ENCODE peak calls at places on chromosome 20, in nine cellular contexts. N is kidney epithelial cell, Z is hepatocyte, V is A673, E is lower leg skin, G is OCI-LY7, T is fibroblast of mammary gland, M is epithelial cell of esophagus, O is astrocyte. P is an unnamed sample.

GRCh38 chr20:13170771-13171170 is 50.3 kb upstream of the ISM1 start:
- DNase-seq in N (no peak), Z (no peak), V (no peak), E (no peak), G (no peak), T (no peak), M (no peak), O (no peak), P (no peak)

GRCh38 chr20:64196831-64197418 is 32.7 kb downstream of the MYT1 start:
- DNase-seq in N (no peak), Z (no peak), V (no peak), E (no peak), G (no peak), T (no peak), M (no peak), O (no peak), P (no peak)

GRCh38 chr20:41173791-41174341 is 36.5 kb downstream of the PLCG1 start:
- DNase-seq in N (no peak), Z (no peak), V (no peak), E (no peak), G (no peak), T (no peak), M (no peak), O (no peak), P (peak)

GRCh38 chr20:3785240-3786125 is 1.1 kb downstream of the CENPB start:
- DNase-seq in N (no peak), Z (no peak), V (no peak), E (no peak), G (no peak), T (no peak), M (peak), O (no peak), P (no peak)

GRCh38 chr20:62368629-62369507 is 1.8 kb upstream of the LAMA5 start:
- DNase-seq in N (no peak), Z (peak), V (no peak), E (no peak), G (no peak), T (peak), M (peak), O (no peak), P (no peak)

GRCh38 chr20:51318058-51318960 is 224.2 kb downstream of the NFATC2 start:
- DNase-seq in N (no peak), Z (peak), V (peak), E (no peak), G (peak), T (peak), M (no peak), O (no peak), P (no peak)

GRCh38 chr20:61230166-61230565 is 21.9 kb upstream of the CDH4 start:
- DNase-seq in N (no peak), Z (no peak), V (no peak), E (no peak), G (no peak), T (no peak), M (no peak), O (no peak), P (no peak)

GRCh38 chr20:24164360-24164759 is 175.8 kb upstream of the GGTLC1 start:
- DNase-seq in N (no peak), Z (no peak), V (peak), E (no peak), G (peak), T (no peak), M (peak), O (no peak), P (no peak)

GRCh38 chr20:53227523-53227922 is 255.4 kb downstream of the TSHZ2 start:
- DNase-seq in N (no peak), Z (no peak), V (no peak), E (no peak), G (no peak), T (peak), M (no peak), O (peak), P (no peak)

GRCh38 chr20:63772781-63773520 is 33.4 kb downstream of the SLC2A4RG start:
- DNase-seq in N (no peak), Z (no peak), V (no peak), E (no peak), G (no peak), T (no peak), M (peak), O (no peak), P (no peak)

GRCh38 chr20:16530201-16530681 is 43.0 kb downstream of the KIF16B start:
- DNase-seq in N (no peak), Z (peak), V (no peak), E (no peak), G (no peak), T (peak), M (peak), O (peak), P (no peak)

GRCh38 chr20:33915726-33916331 is 77.9 kb upstream of the RALY start:
- DNase-seq in N (no peak), Z (peak), V (peak), E (no peak), G (peak), T (no peak), M (peak), O (no peak), P (no peak)
- TF ChIP-seq CTCF in N (peak), Z (peak), V (peak), E (no peak), G (peak), T (peak), M (peak), O (peak), P (peak)

DNA sequence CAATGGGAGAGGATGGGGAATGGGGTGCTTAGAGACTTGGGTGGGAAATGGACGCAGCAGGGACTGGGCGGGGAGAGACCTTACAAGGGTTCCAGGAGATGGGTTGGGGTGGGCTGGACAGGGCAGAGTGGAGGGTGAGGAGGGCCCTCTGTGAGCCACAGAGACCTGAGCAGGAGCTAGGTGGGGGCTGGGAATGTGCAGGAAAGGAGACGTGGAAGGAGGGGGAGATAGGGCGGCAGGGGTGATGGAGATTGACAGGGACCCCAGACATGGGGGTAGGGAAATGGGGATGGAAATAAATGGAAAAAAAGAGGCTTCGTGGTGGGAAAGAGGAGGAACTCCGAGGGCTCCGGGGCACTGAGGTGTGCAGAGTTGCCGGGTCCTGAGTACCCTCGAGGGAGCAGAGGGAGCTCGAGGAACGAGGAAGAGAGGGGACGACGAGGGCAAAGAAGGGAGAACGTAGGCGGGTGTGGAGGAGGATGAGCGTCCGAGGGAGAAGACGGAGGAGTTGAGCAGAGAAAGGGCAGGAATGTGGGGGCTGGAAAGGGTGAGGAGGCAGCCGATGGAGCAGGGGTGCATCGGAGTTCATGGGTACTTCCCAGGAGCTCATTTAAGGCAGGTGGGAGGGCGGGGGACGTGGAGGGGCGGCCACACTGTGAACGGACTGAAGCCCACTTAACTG is 2.1 kb upstream of the CTCFL start:
- DNase-seq in N (no peak), Z (no peak), V (no peak), E (no peak), G (no peak), T (no peak), M (no peak), O (no peak), P (no peak)
- TF ChIP-seq CTCF in N (no peak), Z (no peak), V (no peak), E (no peak), G (no peak), T (no peak), M (no peak), O (no peak), P (no peak)

GRCh38 chr20:38435555-38435939 is 419 bp upstream of the SNHG17 start:
- DNase-seq in N (no peak), Z (no peak), V (peak), E (no peak), G (no peak), T (peak), M (peak), O (peak), P (no peak)

GRCh38 chr20:38434310-38434741 is 802 bp downstream of the SNHG17 start:
- DNase-seq in N (no peak), Z (peak), V (peak), E (no peak), G (peak), T (no peak), M (peak), O (no peak), P (no peak)

GRCh38 chr20:38432292-38432691 is 2.8 kb downstream of the SNHG17 start:
- DNase-seq in N (no peak), Z (no peak), V (no peak), E (no peak), G (no peak), T (no peak), M (no peak), O (no peak), P (no peak)

GRCh38 chr20:38433304-38433972 is 1.7 kb downstream of the SNHG17 start:
- DNase-seq in N (no peak), Z (no peak), V (no peak), E (no peak), G (no peak), T (no peak), M (no peak), O (no peak), P (no peak)

GRCh38 chr20:38434770-38435554 is at the start of gene SNHG17:
- DNase-seq in N (no peak), Z (peak), V (peak), E (peak), G (peak), T (peak), M (peak), O (peak), P (peak)
- TF ChIP-seq CTCF in N (peak), Z (peak), V (peak), E (no peak), G (peak), T (peak), M (peak), O (peak), P (peak)

GRCh38 chr20:32661820-32662528 is 11.8 kb downstream of the C20orf203 start:
- DNase-seq in N (no peak), Z (no peak), V (no peak), E (no peak), G (no peak), T (no peak), M (no peak), O (no peak), P (no peak)
- TF ChIP-seq CTCF in N (no peak), Z (no peak), V (peak), E (no peak), G (peak), T (no peak), M (no peak), O (peak), P (no peak)

DNA sequence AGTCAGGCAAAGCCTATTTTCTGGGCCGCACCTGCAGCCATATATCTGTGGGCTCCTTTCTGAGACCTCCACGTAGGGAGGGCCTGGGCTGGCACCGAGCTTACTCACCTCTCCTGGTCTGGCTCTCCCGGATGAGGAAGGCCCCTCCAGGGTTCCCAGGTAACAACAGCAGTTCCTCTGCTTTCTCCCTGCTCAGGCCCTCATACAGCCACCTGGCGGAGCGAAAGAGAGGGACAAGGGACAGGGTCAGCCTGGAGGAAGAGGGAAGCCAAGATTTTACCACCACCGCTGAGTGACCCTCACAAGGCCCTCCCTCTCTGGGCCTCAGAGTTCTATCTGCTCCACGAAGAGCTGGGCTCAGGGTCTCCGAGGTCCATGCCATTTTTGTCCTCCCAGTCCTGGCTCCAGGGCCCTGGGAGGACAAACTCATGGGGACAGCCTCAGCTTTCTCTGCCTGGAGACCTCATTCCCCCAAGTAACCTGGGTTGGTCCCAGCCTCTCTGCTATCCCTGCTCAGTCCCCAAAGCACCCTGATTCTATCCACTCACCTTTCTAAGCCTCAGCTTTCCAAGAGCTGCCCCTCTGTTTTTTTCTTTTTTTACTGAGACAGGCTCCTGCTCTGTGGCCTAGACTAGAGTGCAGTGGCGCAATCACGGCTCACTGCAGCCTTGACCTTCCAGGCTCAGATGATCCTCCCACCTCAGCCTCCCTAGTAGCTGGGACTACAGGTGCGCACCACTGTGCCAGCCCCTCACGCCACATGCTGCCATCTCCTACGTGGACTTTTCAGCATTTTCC is 13.3 kb downstream of the SLA2 start:
- DNase-seq in N (no peak), Z (peak), V (no peak), E (no peak), G (no peak), T (no peak), M (no peak), O (no peak), P (no peak)
- TF ChIP-seq CTCF in N (no peak), Z (no peak), V (no peak), E (no peak), G (no peak), T (no peak), M (no peak), O (no peak), P (no peak)

DNA sequence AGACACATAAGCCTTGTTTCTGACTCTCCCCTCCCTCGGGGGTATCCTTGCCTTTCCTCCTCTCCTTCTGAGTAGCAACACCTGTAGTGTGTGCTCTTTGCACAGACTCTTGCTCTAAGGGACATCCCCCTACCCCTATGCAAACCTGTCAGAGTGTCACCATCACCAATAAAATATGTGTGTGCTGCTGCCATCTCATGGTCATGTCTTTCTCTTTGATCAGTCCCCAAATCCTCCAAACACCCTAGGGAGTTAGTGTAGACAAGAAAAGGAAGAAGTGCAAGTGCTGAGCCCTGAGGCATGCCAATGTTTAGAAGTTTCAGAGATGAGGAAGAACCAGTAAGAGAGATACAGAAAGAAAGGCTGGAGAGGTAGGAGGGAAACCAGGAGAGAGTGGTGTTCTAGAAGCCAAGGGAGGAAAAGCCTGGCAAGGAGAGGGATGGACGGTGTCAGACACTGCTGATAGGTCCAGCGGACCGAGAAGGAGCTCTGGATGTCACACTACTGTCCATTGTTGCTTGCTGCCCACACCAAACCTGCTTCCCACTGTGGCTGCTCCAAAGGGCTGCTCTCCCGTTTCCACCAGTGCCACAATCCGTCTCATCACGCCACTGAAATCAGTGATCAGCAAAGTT is 16.4 kb downstream of the TRMT6 start:
- DNase-seq in N (no peak), Z (no peak), V (peak), E (no peak), G (peak), T (peak), M (peak), O (no peak), P (no peak)
- TF ChIP-seq CTCF in N (peak), Z (peak), V (peak), E (no peak), G (peak), T (no peak), M (peak), O (no peak), P (no peak)

DNA sequence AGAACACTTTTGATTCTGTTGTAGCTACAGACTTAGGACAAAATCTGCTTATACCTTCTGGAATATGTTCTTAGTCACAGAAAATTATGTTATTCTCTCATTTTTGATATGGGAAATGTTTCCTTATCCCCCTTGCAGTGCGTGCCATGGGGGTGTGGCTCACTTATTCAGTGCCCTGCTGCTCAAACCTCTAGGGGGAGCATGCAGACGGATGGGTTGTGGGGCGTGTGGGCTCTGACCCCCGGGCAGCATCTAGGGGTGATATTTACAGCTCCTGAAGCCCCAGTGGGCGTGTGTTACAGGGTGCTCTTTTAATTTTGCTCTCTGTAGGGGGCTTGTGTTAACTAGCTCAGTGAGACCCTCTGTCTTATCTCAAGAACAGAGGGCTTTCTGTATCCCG is 61.3 kb upstream of the FERMT1 start:
- DNase-seq in N (no peak), Z (no peak), V (no peak), E (no peak), G (no peak), T (no peak), M (no peak), O (no peak), P (no peak)
- TF ChIP-seq CTCF in N (no peak), Z (no peak), V (peak), E (no peak), G (peak), T (no peak), M (peak), O (no peak), P (no peak)

P was measured in type B pancreatic cell.